ENCODE peak calls at places on chromosome 14, in six cellular contexts. V, K, B, R, S and L are unnamed samples.

GRCh38 chr14:85528882-85529585 is 910 bp upstream of the FLRT2 start:
- DNase-seq in R (no peak), B (no peak), S (no peak), V (no peak), K (no peak), L (no peak)

GRCh38 chr14:50312734-50313054 is 570 bp downstream of the DMAC2L start:
- DNase-seq in R (no peak), S (no peak), B (no peak), K (no peak), V (no peak), L (no peak)

GRCh38 chr14:78921856-78922255 is 751.7 kb downstream of the NRXN3 start:
- DNase-seq in K (no peak), V (no peak), S (no peak), R (no peak), B (no peak), L (no peak)

GRCh38 chr14:45664668-45665356 is 411.8 kb upstream of the MIS18BP1 start:
- DNase-seq in V (no peak), K (no peak), B (no peak), R (no peak), S (no peak), L (no peak)

GRCh38 chr14:104876251-104876699 is 11.2 kb downstream of the CEP170B start:
- DNase-seq in S (no peak), V (peak; percentile 44), K (no peak), B (peak; percentile 65), R (no peak), L (no peak)

GRCh38 chr14:22472935-22473854 is 115.8 kb downstream of the DAD1 start:
- DNase-seq in K (peak; percentile 63), S (no peak), V (peak; percentile 34), R (peak; percentile 56), B (no peak), L (no peak)

GRCh38 chr14:98943907-98944306 is 328.1 kb downstream of the BCL11B start:
- DNase-seq in K (no peak), S (no peak), R (no peak), V (no peak), B (no peak), L (peak; percentile 17)

GRCh38 chr14:81233615-81234014 is 12.9 kb upstream of the GTF2A1 start:
- DNase-seq in B (no peak), V (no peak), S (no peak), R (no peak), K (no peak), L (no peak)

GRCh38 chr14:23300687-23301223 is 1.9 kb downstream of the PPP1R3E start:
- DNase-seq in V (no peak), R (peak; percentile 51), S (no peak), B (peak; percentile 85), K (no peak), L (peak; percentile 83)

GRCh38 chr14:100309028-100309718 is 2.9 kb upstream of the SLC25A29 start:
- DNase-seq in B (no peak), R (no peak), K (no peak), S (no peak), V (no peak), L (no peak)

GRCh38 chr14:85439696-85440328 is 90.1 kb upstream of the FLRT2 start:
- DNase-seq in S (no peak), K (no peak), R (no peak), V (no peak), B (no peak), L (no peak)

GRCh38 chr14:85527458-85527857 is 2.5 kb upstream of the FLRT2 start:
- DNase-seq in V (no peak), R (no peak), K (no peak), S (no peak), B (no peak), L (no peak)

GRCh38 chr14:57245941-57246340 is 22.8 kb downstream of the EXOC5 start:
- DNase-seq in B (no peak), K (no peak), R (no peak), V (no peak), S (no peak), L (no peak)

GRCh38 chr14:71654810-71655209 is 277.4 kb upstream of the RGS6 start:
- DNase-seq in R (no peak), V (no peak), S (no peak), K (no peak), B (no peak), L (no peak)

DNA sequence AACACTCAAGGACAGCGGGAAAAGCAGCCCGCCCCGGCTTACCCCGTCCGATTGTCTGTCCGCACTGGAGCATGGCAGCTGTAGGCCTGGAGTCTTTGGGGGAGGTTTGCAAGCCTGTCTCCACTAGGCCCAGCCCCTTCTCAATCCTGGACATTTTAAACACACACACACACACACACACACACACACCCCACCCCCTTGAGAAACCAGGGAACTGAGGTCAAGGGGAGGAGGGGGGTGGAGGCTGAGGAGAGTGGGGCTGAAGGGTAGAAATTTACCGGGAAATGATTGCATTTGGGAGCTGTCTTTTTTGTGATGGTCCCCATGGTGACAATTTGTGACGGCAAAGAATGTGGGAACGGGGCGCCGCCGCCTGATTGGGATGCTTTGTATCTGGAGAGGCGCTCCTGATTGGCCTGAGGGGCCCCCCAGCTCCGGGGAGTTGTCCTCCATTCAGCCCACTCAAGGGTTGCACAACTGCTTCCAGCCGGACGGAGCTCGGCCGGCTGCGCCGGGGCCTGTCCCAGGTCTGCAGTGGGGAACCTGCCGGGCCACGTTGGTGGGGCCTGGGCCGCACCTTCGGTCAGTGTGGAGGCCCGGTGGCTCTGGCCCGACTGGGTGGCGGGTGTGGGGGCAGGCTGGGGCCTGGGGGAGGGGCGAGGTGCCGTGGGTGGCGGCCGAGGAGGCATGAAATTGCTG is at the start of gene FAM181A:
- DNase-seq in B (no peak), S (no peak), V (no peak), R (no peak), K (no peak), L (no peak)
- H3K27ac ChIP-seq in B (no peak within 1 kb of the TSS), S (no peak within 1 kb of the TSS), V (no peak within 1 kb of the TSS), R (no peak within 1 kb of the TSS), K (no peak within 1 kb of the TSS), L (no peak within 1 kb of the TSS)

GRCh38 chr14:105902131-105902898 is 375.9 kb downstream of the TMEM121 start:
- DNase-seq in V (no peak), S (no peak), B (no peak), K (no peak), R (no peak), L (no peak)
- H3K9me3 ChIP-seq in V (no peaks in the 10 kb centered on the region), S (no peaks in the 10 kb centered on the region), B (no peaks in the 10 kb centered on the region), K (no peaks in the 10 kb centered on the region), R (no peaks in the 10 kb centered on the region), L (no peaks in the 10 kb centered on the region)

DNA sequence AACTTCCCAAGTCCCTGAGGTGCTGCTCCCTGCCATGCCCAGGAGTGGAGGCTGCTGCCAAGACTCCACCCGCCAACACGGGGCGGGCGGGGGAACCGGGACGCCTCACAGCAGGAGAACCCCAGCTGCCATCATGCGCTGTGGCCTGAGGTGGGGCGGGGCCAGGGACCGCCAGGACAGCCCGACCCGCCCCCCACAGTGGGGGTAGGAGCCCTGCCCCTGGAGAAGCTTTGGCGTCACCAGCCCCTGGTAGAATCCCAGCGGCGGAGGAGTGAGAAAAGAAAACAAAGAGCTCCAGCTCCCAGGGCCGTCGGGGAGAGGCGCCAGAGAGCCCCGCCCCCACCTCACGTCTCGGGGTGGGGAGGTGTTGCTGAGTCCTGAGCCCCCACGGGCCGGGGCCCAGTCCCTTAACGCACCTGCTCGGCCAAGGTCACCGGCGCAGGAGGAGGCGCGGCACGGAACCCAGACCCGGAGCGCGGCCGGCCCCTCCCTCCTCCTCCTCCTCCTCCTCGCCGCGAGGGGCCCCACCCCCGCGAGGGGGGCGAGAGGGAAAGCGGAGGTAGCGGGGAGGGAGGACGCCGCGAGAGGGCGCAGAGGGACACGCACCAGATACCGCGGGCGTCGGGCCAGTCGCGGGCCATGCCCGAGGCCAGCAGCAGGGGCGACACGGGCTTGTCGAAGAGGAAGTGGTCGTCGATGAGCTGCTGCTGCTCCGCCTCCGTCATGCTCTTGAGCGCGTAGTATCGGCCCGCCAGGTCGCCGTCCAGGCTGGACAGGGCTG is 1.8 kb downstream of the CKB start:
- DNase-seq in B (peak; percentile 92), R (peak; percentile 89), S (no peak), K (peak; percentile 87), V (peak; percentile 53), L (peak; percentile 95)
- TF ChIP-seq POLR2AphosphoS5 in B (peak; percentile 72), R (peak; percentile 86), S (peak; percentile 60), K (peak; percentile 20), V (peak; percentile 62), L (peak; percentile 88)

DNA sequence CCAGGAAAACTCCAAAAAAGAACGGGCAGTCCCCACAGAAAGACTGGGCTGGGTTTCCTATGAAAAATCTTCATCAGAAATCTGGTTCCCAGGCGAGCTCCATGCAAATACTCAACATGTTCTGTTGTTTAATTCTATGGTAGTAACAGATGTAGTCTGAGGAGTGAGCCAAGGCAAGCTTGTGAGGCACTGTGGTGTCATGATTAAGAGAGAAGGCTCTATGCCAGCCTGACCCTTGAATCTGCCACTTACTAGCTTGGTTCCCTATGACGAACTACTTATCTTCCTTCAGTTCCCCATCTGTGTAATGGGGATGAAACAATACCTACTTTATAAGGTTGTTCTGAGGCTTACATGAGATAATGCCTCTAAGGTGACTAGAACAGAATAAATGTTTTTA is 10.6 kb downstream of the POMT2 start:
- DNase-seq in K (no peak), B (no peak), V (no peak), R (no peak), S (no peak), L (no peak)
- H3K27ac ChIP-seq in K (no peak overlapping the region), B (no peak overlapping the region), V (no peak overlapping the region), R (no peak overlapping the region), S (no peak overlapping the region), L (no peak overlapping the region)

DNA sequence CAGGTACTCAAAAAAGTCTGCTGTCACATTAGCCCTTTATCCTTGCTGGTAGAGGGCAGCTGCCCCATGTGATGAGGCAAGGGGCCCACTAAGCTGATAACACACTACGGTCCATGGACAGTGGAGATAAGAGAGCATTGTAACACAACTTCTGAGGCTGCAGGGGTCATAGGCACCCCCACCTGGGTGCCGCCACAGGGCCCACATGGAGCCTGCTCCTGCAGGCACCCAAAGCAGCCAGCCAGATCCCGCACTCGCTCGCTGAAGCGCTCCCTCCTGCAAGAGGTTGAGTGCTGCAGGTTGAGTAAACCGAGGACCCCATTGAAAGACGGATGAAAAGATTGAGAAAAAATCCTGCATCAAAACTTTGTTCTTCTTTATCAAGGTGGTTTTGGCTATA is 566.3 kb upstream of the NOVA1 start:
- DNase-seq in K (no peak), B (no peak), V (no peak), R (no peak), S (no peak), L (no peak)
- H3K9me3 ChIP-seq in K (peaks cover 4% of the 10 kb centered on the region), B (peaks cover 5% of the 10 kb centered on the region), V (peaks cover 6% of the 10 kb centered on the region), R (no peaks in the 10 kb centered on the region), S (no peaks in the 10 kb centered on the region), L (no peaks in the 10 kb centered on the region)